ENCODE peak calls at places on chromosomes 11 and 22, in six cellular contexts. H is hypothalamus; M is left cardiac atrium; O is amniotic stem cell; R is ureter; U is stimulated activated CD8-positive, alpha-beta memory T cell treated with anti-CD3 and anti-CD28 coated beads, Interleukin-15, amount 100 ng/mL, for 1 hour. J is an unnamed sample.

GRCh38 chr11:12289667-12290476 is 87.5 kb upstream of the PARVA start:
- DNase-seq in M (no peak), H (no peak), O (no peak), R (no peak), U (no peak), J (no peak)

GRCh38 chr11:122977455-122978302 is 4.0 kb downstream of the BSX start:
- DNase-seq in M (no peak), O (no peak), U (no peak), H (no peak), R (no peak), J (no peak)

GRCh38 chr11:17528181-17528691 is 16.0 kb downstream of the USH1C start:
- DNase-seq in M (peak; percentile 51), O (no peak), H (peak; percentile 46), R (no peak), U (no peak), J (peak; percentile 73)

GRCh38 chr22:35425971-35426800 is 26.2 kb downstream of the MCM5 start:
- DNase-seq in U (no peak), H (no peak), M (no peak), R (no peak), O (no peak), J (no peak)

GRCh38 chr11:68838572-68838964 is 3.1 kb downstream of the CPT1A start:
- DNase-seq in U (no peak), O (no peak), M (peak; percentile 46), R (no peak), H (no peak), J (peak; percentile 58)

GRCh38 chr11:83957038-83957900 is 671.1 kb upstream of the CCDC90B start:
- DNase-seq in O (no peak), U (no peak), M (no peak), R (no peak), H (no peak), J (no peak)

GRCh38 chr11:83625336-83625735 is 339.2 kb upstream of the CCDC90B start:
- DNase-seq in R (no peak), H (no peak), O (no peak), U (no peak), M (no peak), J (no peak)

GRCh38 chr11:131759140-131759539 is 388.7 kb downstream of the NTM start:
- DNase-seq in U (no peak), O (no peak), M (no peak), H (no peak), R (no peak), J (no peak)

GRCh38 chr11:87463486-87464102 is 425.9 kb downstream of the TMEM135 start:
- DNase-seq in H (no peak), U (no peak), O (no peak), M (no peak), R (no peak), J (no peak)

GRCh38 chr11:14132312-14132711 is 169.8 kb downstream of the SPON1 start:
- DNase-seq in M (no peak), O (no peak), U (no peak), H (no peak), R (no peak), J (no peak)

GRCh38 chr11:112797653-112798293 is 163.4 kb upstream of the NCAM1 start:
- DNase-seq in H (peak; percentile 48), O (no peak), U (no peak), M (no peak), R (no peak), J (no peak)

GRCh38 chr11:64566915-64567882 is 23.8 kb upstream of the SLC22A12 start:
- DNase-seq in M (no peak), O (no peak), U (no peak), H (no peak), R (no peak), J (peak; percentile 29)

GRCh38 chr11:131356201-131356600 is 14.2 kb upstream of the NTM start:
- DNase-seq in O (no peak), U (no peak), R (no peak), M (no peak), H (no peak), J (no peak)

GRCh38 chr11:123103326-123103980 is 41.5 kb upstream of the HSPA8 start:
- DNase-seq in U (peak; percentile 2), H (peak; percentile 3), M (peak; percentile 65), R (peak; percentile 67), O (peak; percentile 58), J (peak; percentile 55)

GRCh38 chr11:128563942-128564641 is 23.3 kb downstream of the ETS1 start:
- DNase-seq in M (no peak), R (no peak), U (no peak), H (no peak), O (no peak), J (no peak)

GRCh38 chr11:102237096-102237735 is 80.1 kb upstream of the BIRC3 start:
- DNase-seq in H (no peak), U (no peak), R (no peak), O (no peak), M (no peak), J (no peak)

GRCh38 chr11:99693941-99694492 is 673.3 kb downstream of the CNTN5 start:
- DNase-seq in O (no peak), H (no peak), M (no peak), U (no peak), R (no peak), J (no peak)

GRCh38 chr11:15976433-15977045 is 379.8 kb downstream of the SOX6 start:
- DNase-seq in O (no peak), M (no peak), U (no peak), H (no peak), R (no peak), J (no peak)

GRCh38 chr11:12516387-12517110 is 139.2 kb downstream of the PARVA start:
- DNase-seq in H (no peak), O (no peak), M (no peak), R (no peak), U (no peak), J (no peak)

GRCh38 chr11:37908224-37908558 is 1310.2 kb upstream of the RAG2 start:
- DNase-seq in O (no peak), R (no peak), U (no peak), M (no peak), H (no peak), J (no peak)

GRCh38 chr22:30636226-30637077 is 871 bp downstream of the SLC35E4 start:
- DNase-seq in O (no peak), R (peak; percentile 55), H (no peak), M (peak; percentile 37), U (no peak), J (peak; percentile 49)

GRCh38 chr11:15795378-15795777 is 561.0 kb downstream of the SOX6 start:
- DNase-seq in U (no peak), R (no peak), O (no peak), M (no peak), H (no peak), J (no peak)

J was measured in left ventricle myocardium superior.